ENCODE peak calls at places on chromosomes 2 and 18, in eight cellular contexts. X is transverse colon; L is prostate gland; Z is testis; M is small intestine; R is heart left ventricle; W is Panc1; T is CD8-positive, alpha-beta memory T cell. E is an unnamed sample. For H3K27me3 and H3K9me3, the result is how much of the 10 kb centered on the place peaks cover.

GRCh38 chr18:41373612-41374011 is 581.4 kb upstream of the PIK3C3 start:
- DNase-seq in X (no peak), L (no peak), Z (no peak), M (no peak), R (no peak), W (no peak), T (no peak), E (no peak)

GRCh38 chr2:36246320-36246990 is 109.1 kb upstream of the CRIM1 start:
- DNase-seq in X (no peak), L (no peak), Z (no peak), M (peak), R (no peak), W (no peak), T (no peak), E (no peak)

GRCh38 chr2:187976259-187976658 is 315.4 kb upstream of the GULP1 start:
- DNase-seq in X (no peak), L (no peak), Z (no peak), M (no peak), R (no peak), W (no peak), T (no peak), E (no peak)

GRCh38 chr2:65232636-65233035 is 5.0 kb downstream of the ACTR2 start:
- DNase-seq in X (no peak), L (no peak), Z (no peak), M (peak), R (no peak), W (no peak), T (no peak), E (no peak)

GRCh38 chr2:100029460-100029859 is 112.9 kb downstream of the AFF3 start:
- DNase-seq in X (no peak), L (no peak), Z (no peak), M (no peak), R (no peak), W (no peak), T (no peak), E (no peak)

GRCh38 chr2:74550231-74550630 is 3.5 kb downstream of the LOXL3 start:
- DNase-seq in X (no peak), L (no peak), Z (no peak), M (no peak), R (no peak), W (no peak), T (no peak), E (no peak)

GRCh38 chr2:83665894-83666293 is 793.2 kb downstream of the SUCLG1 start:
- DNase-seq in X (no peak), L (no peak), Z (no peak), M (no peak), R (no peak), W (peak), T (no peak), E (no peak)

GRCh38 chr2:28054916-28055315 is 164.4 kb downstream of the BABAM2 start:
- DNase-seq in X (no peak), L (no peak), Z (no peak), M (no peak), R (no peak), W (no peak), T (no peak), E (no peak)

GRCh38 chr2:157901325-157901724 is 25.2 kb upstream of the ACVR1 start:
- DNase-seq in X (no peak), L (no peak), Z (peak), M (no peak), R (no peak), W (no peak), T (no peak), E (no peak)

GRCh38 chr2:23637011-23637778 is 252.2 kb downstream of the KLHL29 start:
- DNase-seq in X (no peak), L (no peak), Z (no peak), M (no peak), R (peak), W (no peak), T (no peak), E (no peak)

GRCh38 chr2:1672738-1673137 is 71.6 kb downstream of the PXDN start:
- DNase-seq in X (no peak), L (no peak), Z (no peak), M (no peak), R (no peak), W (no peak), T (no peak), E (no peak)

GRCh38 chr2:174024524-174025270 is 59.5 kb upstream of the SP3 start:
- DNase-seq in X (peak), L (peak), Z (peak), M (no peak), R (peak), W (no peak), T (no peak), E (no peak)

GRCh38 chr18:48319796-48320638 is 89.2 kb downstream of the ZBTB7C start:
- DNase-seq in X (peak), L (no peak), Z (no peak), M (no peak), R (no peak), W (no peak), T (no peak), E (no peak)

GRCh38 chr2:237307495-237307894 is 106.5 kb downstream of the COL6A3 start:
- DNase-seq in X (no peak), L (no peak), Z (no peak), M (no peak), R (no peak), W (no peak), T (no peak), E (no peak)

GRCh38 chr2:64325477-64325851 is 128.5 kb upstream of the LGALSL start:
- DNase-seq in X (no peak), L (no peak), Z (no peak), M (no peak), R (no peak), W (no peak), T (no peak), E (no peak)

GRCh38 chr2:232139171-232139594 is 177.7 kb downstream of the DIS3L2 start:
- DNase-seq in X (no peak), L (no peak), Z (no peak), M (no peak), R (no peak), W (no peak), T (no peak), E (no peak)

GRCh38 chr2:119387381-119388129 is 20.8 kb downstream of the DBI start:
- DNase-seq in X (peak), L (peak), Z (peak), M (peak), R (peak), W (no peak), T (no peak), E (no peak)

GRCh38 chr2:28360742-28361293 is 31.8 kb upstream of the FOSL2 start:
- DNase-seq in X (no peak), L (no peak), Z (no peak), M (no peak), R (peak), W (no peak), T (no peak), E (no peak)

GRCh38 chr2:234450431-234451095 is 46.3 kb downstream of the ARL4C start:
- DNase-seq in X (no peak), L (no peak), Z (no peak), M (no peak), R (no peak), W (no peak), T (no peak), E (no peak)

GRCh38 chr18:48229445-48230052 is 179.6 kb downstream of the ZBTB7C start:
- DNase-seq in X (no peak), L (no peak), Z (no peak), M (peak), R (no peak), W (no peak), T (no peak), E (no peak)

GRCh38 chr18:22542400-22542835 is 124.7 kb upstream of the CTAGE1 start:
- DNase-seq in X (no peak), L (no peak), Z (peak), M (no peak), R (peak), W (no peak), T (no peak), E (no peak)

GRCh38 chr2:164014068-164014577 is 278.3 kb upstream of the FIGN start:
- DNase-seq in X (no peak), L (no peak), Z (no peak), M (no peak), R (peak), W (no peak), T (no peak), E (no peak)

GRCh38 chr2:164014791-164015190 is 279.0 kb upstream of the FIGN start:
- DNase-seq in X (no peak), L (no peak), Z (no peak), M (no peak), R (no peak), W (no peak), T (no peak), E (no peak)

GRCh38 chr2:164009801-164010337 is 274.1 kb upstream of the FIGN start:
- DNase-seq in X (no peak), L (no peak), Z (no peak), M (no peak), R (no peak), W (no peak), T (no peak), E (no peak)

DNA sequence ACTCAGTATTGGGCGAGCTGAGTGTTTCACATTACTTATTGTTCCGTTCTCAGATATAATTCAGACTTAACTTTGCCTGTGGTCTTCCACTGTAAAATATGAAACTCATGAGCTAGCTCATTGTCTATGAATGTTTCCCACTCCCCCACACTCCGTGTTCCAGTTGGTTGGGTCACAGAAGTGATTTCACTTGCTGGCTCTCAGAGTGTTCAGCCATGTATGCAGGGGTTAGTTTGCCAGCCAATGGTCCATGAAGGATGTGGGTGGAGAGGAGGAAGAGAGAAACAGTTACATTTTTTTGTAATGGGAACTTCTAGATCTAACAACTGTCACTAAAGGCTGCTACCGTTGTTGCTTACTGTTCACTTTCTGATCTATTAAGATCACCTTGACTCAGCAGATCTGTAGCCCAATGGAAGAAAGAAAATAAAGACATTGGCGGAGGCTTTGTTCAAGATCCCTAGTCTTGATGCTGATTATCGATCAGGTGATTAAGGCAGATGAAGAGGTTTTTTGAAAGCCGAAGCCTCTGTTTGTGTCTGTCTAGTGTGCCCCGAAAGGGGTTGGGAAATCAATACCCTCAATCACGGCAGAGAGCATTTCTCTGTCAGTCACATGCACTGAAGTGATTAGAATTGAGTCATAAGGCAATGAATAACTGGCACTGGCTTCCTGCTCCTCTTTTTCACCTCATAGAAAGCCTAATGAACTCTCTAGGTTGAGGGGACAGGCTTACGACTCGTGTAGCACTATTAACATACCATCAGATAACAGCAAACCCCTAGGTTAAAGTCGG is 279.7 kb upstream of the FIGN start:
- DNase-seq in X (no peak), L (no peak), Z (no peak), M (no peak), R (peak), W (no peak), T (no peak), E (no peak)
- H3K27ac ChIP-seq in X (no peak), L (no peak), Z (no peak), M (no peak), R (no peak), W (no peak), T (no peak), E (no peak)

DNA sequence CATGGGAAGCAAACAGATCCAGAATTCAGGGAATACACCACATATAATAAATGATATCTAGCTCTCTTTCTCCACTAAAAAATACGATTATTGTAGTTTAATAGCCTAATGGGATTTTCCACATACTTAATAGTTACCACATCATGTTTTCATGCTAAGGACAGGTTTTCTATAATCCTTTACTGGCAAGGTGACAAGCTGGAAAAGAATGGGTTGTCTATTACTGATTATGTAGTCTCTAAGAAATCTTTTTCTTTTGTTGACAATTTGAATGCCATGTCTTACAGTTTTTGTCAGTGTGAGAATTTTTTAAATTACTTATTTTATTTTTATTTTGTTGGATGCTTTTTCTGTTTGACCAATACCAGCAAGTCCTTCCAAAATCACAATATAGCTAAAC is 177.8 kb downstream of the GALNT13 start:
- DNase-seq in X (no peak), L (no peak), Z (no peak), M (no peak), R (no peak), W (no peak), T (no peak), E (no peak)
- H3K27me3 ChIP-seq in X (under half), L (under half), Z (under half), M (under half), R (under half), W (under half), T (under half), E (under half)

GRCh38 chr2:116511426-116511825 is 1303.1 kb upstream of the DDX18 start:
- DNase-seq in X (no peak), L (no peak), Z (no peak), M (no peak), R (no peak), W (no peak), T (no peak), E (no peak)
- H3K9me3 ChIP-seq in X (under half), L (under half), Z (under half), M (under half), R (under half), W (under half), T (under half), E (under half)

GRCh38 chr18:8616026-8616401 is 6.8 kb downstream of the RAB12 start:
- DNase-seq in X (no peak), L (no peak), Z (no peak), M (no peak), R (no peak), W (no peak), T (no peak), E (no peak)

GRCh38 chr18:8614875-8615274 is 5.6 kb downstream of the RAB12 start:
- DNase-seq in X (no peak), L (no peak), Z (no peak), M (no peak), R (no peak), W (no peak), T (no peak), E (no peak)

GRCh38 chr18:8611916-8612576 is 2.8 kb downstream of the RAB12 start:
- DNase-seq in X (no peak), L (no peak), Z (no peak), M (no peak), R (no peak), W (no peak), T (no peak), E (no peak)

GRCh38 chr18:8617907-8618306 is 8.7 kb downstream of the RAB12 start:
- DNase-seq in X (no peak), L (no peak), Z (no peak), M (no peak), R (no peak), W (no peak), T (no peak), E (no peak)

GRCh38 chr18:8615397-8616025 is 6.3 kb downstream of the RAB12 start:
- DNase-seq in X (peak), L (peak), Z (peak), M (no peak), R (no peak), W (peak), T (no peak), E (no peak)
- H3K27ac ChIP-seq in X (peak), L (peak), Z (no peak), M (no peak), R (peak), W (peak), T (no peak), E (no peak)

GRCh38 chr2:242051440-242051839 is 181.9 kb downstream of the RTP5 start:
- DNase-seq in X (no peak), L (no peak), Z (no peak), M (no peak), R (no peak), W (no peak), T (no peak), E (no peak)
- H3K27me3 ChIP-seq in X (under half), L (under half), Z (under half), M (under half), R (under half), W (under half), T (under half), E (under half)

GRCh38 chr2:89767581-89768435 is 1076.3 kb downstream of the RPIA start:
- DNase-seq in X (no peak), L (no peak), Z (peak), M (no peak), R (peak), W (no peak), T (peak), E (no peak)
- H3K9me3 ChIP-seq in X (under half), L (under half), Z (under half), M (under half), R (under half), W (under half), T (under half), E (under half)

GRCh38 chr2:8254791-8255447 is 426.9 kb upstream of the ID2 start:
- DNase-seq in X (no peak), L (no peak), Z (no peak), M (no peak), R (no peak), W (no peak), T (no peak), E (no peak)

GRCh38 chr2:8251291-8251690 is 430.6 kb upstream of the ID2 start:
- DNase-seq in X (no peak), L (no peak), Z (no peak), M (no peak), R (no peak), W (no peak), T (no peak), E (no peak)

GRCh38 chr2:8253781-8254180 is 428.1 kb upstream of the ID2 start:
- DNase-seq in X (no peak), L (no peak), Z (no peak), M (no peak), R (no peak), W (no peak), T (no peak), E (no peak)

GRCh38 chr2:8255448-8255800 is 426.4 kb upstream of the ID2 start:
- DNase-seq in X (no peak), L (no peak), Z (no peak), M (no peak), R (no peak), W (no peak), T (no peak), E (no peak)

DNA sequence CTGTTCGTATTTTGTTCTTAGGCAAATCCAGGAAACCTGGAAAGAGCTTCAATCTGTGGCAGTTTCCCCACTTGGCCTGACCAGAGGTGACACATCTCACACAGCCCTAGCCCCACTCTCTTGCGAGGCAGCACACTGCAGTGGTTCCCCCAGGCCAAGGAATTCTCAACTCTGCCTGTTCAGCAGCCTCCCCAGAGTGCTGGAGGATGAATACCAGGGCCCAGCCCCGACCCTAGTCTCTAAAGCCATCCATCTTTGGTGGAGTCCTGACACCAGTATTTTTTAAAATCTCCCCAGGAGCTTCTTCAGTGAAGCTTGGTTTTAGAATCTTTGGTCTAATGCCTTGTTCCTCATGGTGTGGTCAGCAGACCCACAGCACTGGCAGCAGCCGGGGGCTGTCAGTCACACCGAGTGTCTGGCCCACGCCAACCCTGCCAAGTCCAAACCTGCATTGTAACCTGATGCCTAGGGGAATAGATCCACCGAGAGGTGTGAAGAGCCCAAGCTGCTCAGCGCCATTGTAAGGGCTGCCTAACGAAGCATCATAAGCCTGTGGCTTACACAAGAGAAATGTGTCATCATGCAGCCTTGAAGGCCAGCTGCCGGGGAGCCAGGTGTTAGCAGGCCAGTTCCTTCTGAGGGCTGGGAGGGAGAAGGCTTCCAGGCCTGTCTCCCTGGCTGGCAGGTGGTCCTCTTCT is 428.7 kb upstream of the ID2 start:
- DNase-seq in X (no peak), L (no peak), Z (no peak), M (no peak), R (no peak), W (no peak), T (no peak), E (no peak)
- H3K27ac ChIP-seq in X (no peak), L (no peak), Z (no peak), M (no peak), R (no peak), W (no peak), T (no peak), E (no peak)

GRCh38 chr2:72961853-72962468 is 44.6 kb downstream of the EMX1 start:
- DNase-seq in X (no peak), L (no peak), Z (no peak), M (no peak), R (peak), W (no peak), T (no peak), E (no peak)
- H3K27me3 ChIP-seq in X (under half), L (under half), Z (under half), M (under half), R (under half), W (under half), T (under half), E (under half)

GRCh38 chr18:79898952-79899608 is 52.4 kb downstream of the SLC66A2 start:
- DNase-seq in X (peak), L (peak), Z (peak), M (no peak), R (no peak), W (no peak), T (peak), E (no peak)

GRCh38 chr18:79899609-79900435 is 51.6 kb downstream of the SLC66A2 start:
- DNase-seq in X (peak), L (no peak), Z (peak), M (no peak), R (no peak), W (no peak), T (peak), E (no peak)

GRCh38 chr18:79900610-79901570 is 50.6 kb downstream of the SLC66A2 start:
- DNase-seq in X (peak), L (no peak), Z (peak), M (no peak), R (no peak), W (no peak), T (peak), E (no peak)

GRCh38 chr18:79897940-79898625 is 53.4 kb downstream of the SLC66A2 start:
- DNase-seq in X (peak), L (no peak), Z (peak), M (no peak), R (no peak), W (no peak), T (peak), E (no peak)

GRCh38 chr18:79896746-79897145 is 54.7 kb downstream of the SLC66A2 start:
- DNase-seq in X (no peak), L (no peak), Z (no peak), M (no peak), R (no peak), W (no peak), T (no peak), E (no peak)
- H3K9me3 ChIP-seq in X (half or more), L (under half), Z (under half), M (under half), R (half or more), W (under half), T (under half), E (under half)

GRCh38 chr2:213187386-213187785 is 36.0 kb upstream of the IKZF2 start:
- DNase-seq in X (no peak), L (no peak), Z (no peak), M (no peak), R (no peak), W (no peak), T (no peak), E (no peak)
- H3K27ac ChIP-seq in X (no peak), L (no peak), Z (no peak), M (no peak), R (no peak), W (no peak), T (no peak), E (no peak)

E was measured in iPS DF 6.9.